ENCODE peak calls at places on chromosomes 2 and 18, in nine cellular contexts. One of them, this sample, is unnamed.

GRCh38 chr18:57241869-57242268 is 95.0 kb downstream of the BOD1L2 start:
- DNase-seq in T follicular helper cell: no peak
- DNase-seq in CD4-positive, alpha-beta memory T cell: no peak
- DNase-seq in fibroblast of mammary gland: no peak
- DNase-seq in WTC11: no peak
- DNase-seq in AG08396: no peak
- DNase-seq in B cell: no peak
- DNase-seq in aorta: no peak
- DNase-seq in PC-3: no peak
- DNase-seq in this sample: no peak

GRCh38 chr2:25173719-25174118 is 5.3 kb upstream of the POMC start:
- DNase-seq in T follicular helper cell: no peak
- DNase-seq in CD4-positive, alpha-beta memory T cell: no peak
- DNase-seq in fibroblast of mammary gland: no peak
- DNase-seq in WTC11: no peak
- DNase-seq in AG08396: no peak
- DNase-seq in B cell: no peak
- DNase-seq in aorta: no peak
- DNase-seq in PC-3: no peak
- DNase-seq in this sample: no peak

GRCh38 chr2:232901711-232902578 is 31.9 kb downstream of the SNORC start:
- DNase-seq in T follicular helper cell: no peak
- DNase-seq in CD4-positive, alpha-beta memory T cell: no peak
- DNase-seq in fibroblast of mammary gland: peak
- DNase-seq in WTC11: no peak
- DNase-seq in AG08396: peak
- DNase-seq in B cell: no peak
- DNase-seq in aorta: peak
- DNase-seq in PC-3: peak
- DNase-seq in this sample: peak

GRCh38 chr2:24327988-24328387 is 32.3 kb downstream of the ITSN2 start:
- DNase-seq in T follicular helper cell: no peak
- DNase-seq in CD4-positive, alpha-beta memory T cell: no peak
- DNase-seq in fibroblast of mammary gland: no peak
- DNase-seq in WTC11: no peak
- DNase-seq in AG08396: no peak
- DNase-seq in B cell: no peak
- DNase-seq in aorta: no peak
- DNase-seq in PC-3: no peak
- DNase-seq in this sample: no peak

GRCh38 chr2:232757905-232758304 is 18.5 kb downstream of the KCNJ13 start:
- DNase-seq in T follicular helper cell: no peak
- DNase-seq in CD4-positive, alpha-beta memory T cell: no peak
- DNase-seq in fibroblast of mammary gland: no peak
- DNase-seq in WTC11: no peak
- DNase-seq in AG08396: no peak
- DNase-seq in B cell: no peak
- DNase-seq in aorta: no peak
- DNase-seq in PC-3: no peak
- DNase-seq in this sample: no peak

GRCh38 chr2:204945376-204945775 is 400.1 kb downstream of the PARD3B start:
- DNase-seq in T follicular helper cell: no peak
- DNase-seq in CD4-positive, alpha-beta memory T cell: no peak
- DNase-seq in fibroblast of mammary gland: no peak
- DNase-seq in WTC11: no peak
- DNase-seq in AG08396: no peak
- DNase-seq in B cell: no peak
- DNase-seq in aorta: no peak
- DNase-seq in PC-3: no peak
- DNase-seq in this sample: no peak

GRCh38 chr18:11975721-11976120 is 5.6 kb upstream of the IMPA2 start:
- DNase-seq in T follicular helper cell: no peak
- DNase-seq in CD4-positive, alpha-beta memory T cell: no peak
- DNase-seq in fibroblast of mammary gland: no peak
- DNase-seq in WTC11: no peak
- DNase-seq in AG08396: no peak
- DNase-seq in B cell: no peak
- DNase-seq in aorta: no peak
- DNase-seq in PC-3: no peak
- DNase-seq in this sample: no peak

GRCh38 chr2:200252661-200253067 is 53.8 kb upstream of the SPATS2L start:
- DNase-seq in T follicular helper cell: no peak
- DNase-seq in CD4-positive, alpha-beta memory T cell: no peak
- DNase-seq in fibroblast of mammary gland: peak
- DNase-seq in WTC11: no peak
- DNase-seq in AG08396: peak
- DNase-seq in B cell: no peak
- DNase-seq in aorta: no peak
- DNase-seq in PC-3: peak
- DNase-seq in this sample: no peak

GRCh38 chr2:240893363-240893828 is 2.6 kb downstream of the MAB21L4 start:
- DNase-seq in T follicular helper cell: no peak
- DNase-seq in CD4-positive, alpha-beta memory T cell: no peak
- DNase-seq in fibroblast of mammary gland: peak
- DNase-seq in WTC11: no peak
- DNase-seq in AG08396: peak
- DNase-seq in B cell: no peak
- DNase-seq in aorta: no peak
- DNase-seq in PC-3: peak
- DNase-seq in this sample: no peak

GRCh38 chr18:50396005-50396404 is 21.2 kb downstream of the SKA1 start:
- DNase-seq in T follicular helper cell: no peak
- DNase-seq in CD4-positive, alpha-beta memory T cell: no peak
- DNase-seq in fibroblast of mammary gland: no peak
- DNase-seq in WTC11: no peak
- DNase-seq in AG08396: no peak
- DNase-seq in B cell: no peak
- DNase-seq in aorta: no peak
- DNase-seq in PC-3: no peak
- DNase-seq in this sample: no peak

GRCh38 chr18:10927290-10927979 is 221.9 kb downstream of the PIEZO2 start:
- DNase-seq in T follicular helper cell: no peak
- DNase-seq in CD4-positive, alpha-beta memory T cell: no peak
- DNase-seq in fibroblast of mammary gland: peak
- DNase-seq in WTC11: no peak
- DNase-seq in AG08396: peak
- DNase-seq in B cell: no peak
- DNase-seq in aorta: no peak
- DNase-seq in PC-3: no peak
- DNase-seq in this sample: no peak

GRCh38 chr2:191938779-191939178 is 91.9 kb upstream of the CAVIN2 start:
- DNase-seq in T follicular helper cell: no peak
- DNase-seq in CD4-positive, alpha-beta memory T cell: no peak
- DNase-seq in fibroblast of mammary gland: no peak
- DNase-seq in WTC11: no peak
- DNase-seq in AG08396: no peak
- DNase-seq in B cell: no peak
- DNase-seq in aorta: no peak
- DNase-seq in PC-3: no peak
- DNase-seq in this sample: no peak

GRCh38 chr18:32093106-32093511 is 1.4 kb downstream of the RNF138 start:
- DNase-seq in T follicular helper cell: no peak
- DNase-seq in CD4-positive, alpha-beta memory T cell: peak
- DNase-seq in fibroblast of mammary gland: peak
- DNase-seq in WTC11: peak
- DNase-seq in AG08396: peak
- DNase-seq in B cell: peak
- DNase-seq in aorta: peak
- DNase-seq in PC-3: peak
- DNase-seq in this sample: peak

GRCh38 chr2:170218456-170218855 is 40.5 kb downstream of the MYO3B start:
- DNase-seq in T follicular helper cell: no peak
- DNase-seq in CD4-positive, alpha-beta memory T cell: no peak
- DNase-seq in fibroblast of mammary gland: no peak
- DNase-seq in WTC11: no peak
- DNase-seq in AG08396: no peak
- DNase-seq in B cell: no peak
- DNase-seq in aorta: no peak
- DNase-seq in PC-3: peak
- DNase-seq in this sample: no peak

This sample was measured in posterior vena cava.